ENCODE peak calls at places on chromosomes 6 and 20, in four cellular contexts. N is HCT116, U is K562, K is HepG2. P is an unnamed sample.

GRCh38 chr20:22491188-22491500 is 93.2 kb downstream of the FOXA2 start:
- DNase-seq in N (no peak), U (no peak), K (no peak), P (no peak)

GRCh38 chr6:135782517-135782916 is 69.0 kb upstream of the PDE7B start:
- DNase-seq in N (no peak), U (no peak), K (no peak), P (no peak)

GRCh38 chr6:11789754-11790153 is 11.2 kb upstream of the ADTRP start:
- DNase-seq in N (no peak), U (no peak), K (no peak), P (no peak)

GRCh38 chr20:7622399-7622961 is 317.8 kb downstream of the HAO1 start:
- DNase-seq in N (no peak), U (no peak), K (no peak), P (no peak)

GRCh38 chr20:6882911-6883310 is 115.4 kb downstream of the BMP2 start:
- DNase-seq in N (no peak), U (no peak), K (no peak), P (no peak)

GRCh38 chr6:3482869-3483268 is 26.0 kb upstream of the SLC22A23 start:
- DNase-seq in N (no peak), U (no peak), K (no peak), P (no peak)

GRCh38 chr6:49698538-49699205 is 14.7 kb downstream of the CRISP2 start:
- DNase-seq in N (no peak), U (peak; percentile 17), K (no peak), P (no peak)

GRCh38 chr6:1729752-1730140 is 120.0 kb downstream of the FOXC1 start:
- DNase-seq in N (no peak), U (no peak), K (no peak), P (no peak)

GRCh38 chr6:144327081-144327480 is 41.9 kb downstream of the UTRN start:
- DNase-seq in N (no peak), U (no peak), K (no peak), P (no peak)

GRCh38 chr20:43194187-43194586 is 4.5 kb upstream of the PTPRT start:
- DNase-seq in N (no peak), U (no peak), K (no peak), P (no peak)

GRCh38 chr6:16837217-16837972 is 76.1 kb upstream of the ATXN1 start:
- DNase-seq in N (no peak), U (no peak), K (no peak), P (no peak)

GRCh38 chr6:143689852-143690251 is 12.1 kb downstream of the PHACTR2 start:
- DNase-seq in N (no peak), U (no peak), K (no peak), P (no peak)

GRCh38 chr6:33314515-33314942 is 651 bp upstream of the TAPBP start:
- DNase-seq in N (no peak), U (peak; percentile 60), K (peak; percentile 80), P (no peak)

GRCh38 chr6:28980797-28981390 is 24.2 kb downstream of the ZNF311 start:
- DNase-seq in N (peak; percentile 80), U (peak; percentile 84), K (peak; percentile 100), P (peak; percentile 11)

GRCh38 chr20:50691585-50692552 is 527 bp upstream of the RIPOR3 start:
- DNase-seq in N (no peak), U (peak; percentile 74), K (no peak), P (no peak)

GRCh38 chr6:128275681-128276080 is 244.7 kb downstream of the PTPRK start:
- DNase-seq in N (no peak), U (no peak), K (no peak), P (no peak)

GRCh38 chr6:124679392-124679791 is 282.8 kb upstream of the RNF217 start:
- DNase-seq in N (no peak), U (no peak), K (no peak), P (no peak)

GRCh38 chr6:56314683-56315523 is 67.5 kb upstream of the COL21A1 start:
- DNase-seq in N (peak; percentile 52), U (peak; percentile 14), K (peak; percentile 47), P (no peak)

GRCh38 chr6:63923139-63923739 is 287.6 kb downstream of the PHF3 start:
- DNase-seq in N (peak; percentile 21), U (peak; percentile 34), K (peak; percentile 52), P (no peak)

GRCh38 chr6:6891949-6892461 is 215.8 kb upstream of the RREB1 start:
- DNase-seq in N (no peak), U (no peak), K (no peak), P (no peak)

GRCh38 chr20:59013031-59013951 is 5.9 kb upstream of the TUBB1 start:
- DNase-seq in N (no peak), U (no peak), K (no peak), P (no peak)

GRCh38 chr6:46925563-46926253 is 4.0 kb upstream of the ADGRF5 start:
- DNase-seq in N (no peak), U (no peak), K (peak; percentile 13), P (no peak)

DNA sequence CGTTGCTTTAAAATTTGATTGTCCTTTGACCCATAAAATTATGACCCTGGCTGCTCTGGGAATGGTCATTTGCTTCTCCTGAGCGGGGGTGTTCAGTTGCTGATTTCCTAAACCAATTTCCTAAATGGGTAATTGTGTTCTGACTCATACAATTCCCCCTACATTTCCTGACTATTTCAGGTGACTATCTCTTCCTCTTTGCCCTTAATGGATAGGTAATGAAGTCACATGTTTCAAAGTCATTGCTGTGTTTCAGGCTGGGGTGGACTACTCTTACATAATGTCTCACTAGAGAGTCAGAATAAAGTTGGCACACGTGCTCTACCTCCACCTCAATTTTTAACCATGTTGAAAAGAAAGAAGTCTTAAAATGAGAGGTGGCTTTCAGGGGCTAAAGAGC is 109.8 kb downstream of the DOK5 start:
- DNase-seq in N (no peak), U (no peak), K (no peak), P (no peak)
- TF ChIP-seq ZBTB33 in N (no peak), U (no peak), K (no peak), P (no peak)

GRCh38 chr20:62489940-62490263 is 14.1 kb upstream of the GATA5 start:
- DNase-seq in N (no peak), U (no peak), K (no peak), P (no peak)
- TF ChIP-seq EZH2 in N (no peak), U (no peak), K (no peak), P (no peak)

GRCh38 chr20:63434599-63435378 is 37.7 kb downstream of the KCNQ2 start:
- DNase-seq in N (peak; percentile 63), U (peak; percentile 83), K (peak; percentile 79), P (peak; percentile 41)
- TF ChIP-seq ZBTB33 in N (no peak), U (no peak), K (peak; percentile 86), P (no peak)

DNA sequence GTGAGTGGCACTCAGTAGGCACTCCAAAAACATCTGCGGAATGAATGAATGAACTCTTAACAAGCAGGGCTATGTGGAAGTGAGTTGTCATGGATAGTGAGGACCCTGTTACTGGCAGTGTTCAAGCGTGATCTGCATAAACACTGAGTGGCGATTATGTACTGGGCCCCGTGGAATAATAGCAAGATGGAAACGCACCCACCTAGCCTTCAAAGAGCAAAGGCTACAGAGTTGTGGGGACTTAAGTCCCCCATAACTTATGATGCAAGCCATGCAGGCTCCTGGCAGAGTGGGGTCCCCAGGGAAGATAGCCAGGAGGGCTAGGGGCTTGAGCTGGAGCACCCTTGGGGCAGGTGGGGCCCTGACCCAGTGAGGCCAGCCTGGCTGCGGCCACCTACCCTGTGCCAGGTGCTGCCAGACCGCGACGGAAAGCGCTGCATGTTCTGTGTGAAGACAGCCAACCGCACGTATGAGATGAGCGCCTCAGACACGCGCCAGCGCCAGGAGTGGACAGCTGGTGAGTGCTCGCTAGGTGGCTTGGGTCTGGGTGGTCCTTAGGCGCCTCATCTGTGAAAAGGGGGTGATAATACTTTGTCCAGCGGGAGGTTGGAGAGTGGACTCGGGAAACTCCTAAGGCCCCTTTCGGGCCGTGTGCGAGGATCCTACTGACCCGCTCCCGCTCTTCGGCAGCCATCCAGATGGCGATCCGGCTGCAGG is 20.0 kb downstream of the DEF6 start:
- DNase-seq in N (no peak), U (no peak), K (no peak), P (no peak)
- TF ChIP-seq EZH2 in N (no peak), U (no peak), K (no peak), P (no peak)

DNA sequence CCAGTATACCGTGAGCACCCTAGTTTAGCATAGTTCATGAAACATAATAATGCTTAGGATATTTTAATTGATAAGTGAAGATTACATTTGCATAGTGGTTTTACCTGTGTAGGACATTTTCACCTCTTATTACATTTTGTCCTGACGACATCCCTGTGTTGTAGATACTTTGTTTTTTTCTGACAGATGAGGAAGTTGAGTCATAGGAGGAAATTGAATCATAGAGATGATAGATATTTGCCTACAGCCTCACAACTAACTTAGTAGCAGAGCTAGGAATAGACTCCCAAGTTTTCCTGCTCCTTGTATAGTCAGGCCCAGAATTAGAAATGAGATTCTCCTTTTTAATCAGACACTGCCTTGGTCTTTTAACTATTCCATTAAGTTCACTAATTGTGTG is 100.5 kb upstream of the SUPT3H start:
- DNase-seq in N (no peak), U (no peak), K (no peak), P (no peak)
- TF ChIP-seq ZBTB33 in N (no peak), U (no peak), K (no peak), P (no peak)

DNA sequence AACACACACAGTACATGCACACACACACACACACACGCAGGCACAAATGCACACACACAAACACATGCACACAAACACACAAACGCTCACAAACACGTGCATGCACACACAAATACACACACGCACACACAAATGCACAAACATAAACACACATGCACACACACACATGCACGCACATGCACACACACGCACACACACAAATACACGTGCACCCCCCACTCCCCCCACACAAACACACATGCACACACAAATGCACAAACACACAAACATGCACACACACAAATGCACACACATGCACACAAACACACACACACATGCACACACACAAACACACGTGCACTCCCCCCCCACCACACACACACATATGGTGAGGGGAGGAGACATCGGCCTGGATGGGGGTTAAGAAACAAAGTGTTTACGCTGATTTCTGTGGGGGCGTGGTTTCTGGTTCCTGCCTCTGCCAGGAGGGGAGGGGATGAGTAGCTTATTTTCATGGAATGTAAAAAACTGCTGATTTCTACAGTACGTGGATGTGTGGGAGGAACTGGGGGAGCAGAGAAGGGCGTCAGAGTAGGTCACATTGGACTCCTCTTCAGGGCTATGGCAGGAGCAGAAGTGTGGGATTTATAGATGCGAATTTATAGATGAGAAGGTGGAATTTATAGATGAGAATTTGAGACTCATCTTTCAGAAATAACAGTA is 607.2 kb downstream of the QKI start:
- DNase-seq in N (no peak), U (no peak), K (no peak), P (no peak)
- TF ChIP-seq EZH2 in N (no peak), U (no peak), K (no peak), P (no peak)

DNA sequence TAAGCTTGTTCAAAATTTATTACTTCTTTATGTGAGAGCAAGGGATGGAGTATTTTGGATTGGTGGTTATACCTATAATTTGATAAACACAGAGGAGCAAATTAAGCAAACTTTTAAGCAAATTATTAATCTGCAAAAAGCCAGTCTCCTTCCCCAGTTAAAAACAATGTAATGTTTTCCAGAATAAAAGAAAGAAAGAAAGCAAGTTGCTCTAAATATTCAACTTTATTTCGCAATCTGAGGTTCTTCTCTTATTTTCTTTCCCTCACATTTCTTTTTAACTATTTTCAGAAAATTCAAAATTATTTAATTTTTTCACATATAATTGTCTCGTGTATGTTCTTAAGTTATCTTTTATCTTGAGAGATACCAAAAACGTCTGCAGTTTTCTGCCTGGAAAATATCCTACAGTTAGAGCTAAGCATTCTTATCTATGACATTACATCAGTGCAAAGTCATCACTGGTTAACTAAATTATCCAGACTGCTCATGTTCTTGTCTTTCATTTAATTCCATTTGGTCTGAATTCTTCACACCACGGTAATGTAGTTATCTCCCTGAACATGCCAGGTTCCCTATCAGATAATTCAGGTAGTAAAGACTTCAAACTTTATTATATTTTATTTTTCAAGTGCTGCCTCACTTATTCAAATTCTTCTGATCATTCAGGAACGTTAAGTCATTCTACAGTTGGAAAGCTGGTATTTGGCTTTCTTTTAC is 3.3 kb upstream of the CNKSR3 start:
- DNase-seq in N (no peak), U (peak; percentile 37), K (no peak), P (no peak)
- TF ChIP-seq ZBTB33 in N (no peak), U (no peak), K (no peak), P (no peak)